ENCODE peak calls at places on chromosome 1, in eight cellular contexts. T is T-helper 2 cell, B is fibroblast of pulmonary artery, A is fibroblast of gingiva, X is NCI-H187, U is hepatic stellate cell, K is heart left ventricle, O is NCI-H446. R is an unnamed sample.

GRCh38 chr1:167599839-167600581 is 30.0 kb upstream of the RCSD1 start:
- DNase-seq in T (no peak), B (peak; percentile 86), A (peak; percentile 24), X (no peak), U (peak; percentile 48), K (no peak), O (peak; percentile 58), R (no peak)

GRCh38 chr1:8551057-8551456 is 233.1 kb downstream of the SLC45A1 start:
- DNase-seq in T (no peak), B (no peak), A (no peak), X (no peak), U (no peak), K (no peak), O (no peak), R (no peak)

GRCh38 chr1:209041936-209042335 is 541.6 kb upstream of the CAMK1G start:
- DNase-seq in T (no peak), B (no peak), A (no peak), X (no peak), U (no peak), K (no peak), O (no peak), R (no peak)

GRCh38 chr1:41493117-41493536 is 8.6 kb upstream of the EDN2 start:
- DNase-seq in T (no peak), B (peak; percentile 92), A (peak; percentile 42), X (no peak), U (peak; percentile 79), K (peak; percentile 53), O (no peak), R (no peak)

GRCh38 chr1:12778061-12778460 is 4.5 kb downstream of the PRAMEF12 start:
- DNase-seq in T (no peak), B (no peak), A (no peak), X (no peak), U (no peak), K (no peak), O (no peak), R (no peak)

GRCh38 chr1:167227934-167228378 is 7.3 kb downstream of the POU2F1 start:
- DNase-seq in T (no peak), B (peak; percentile 16), A (no peak), X (no peak), U (no peak), K (no peak), O (no peak), R (no peak)

GRCh38 chr1:6507037-6507428 is 15.6 kb upstream of the PLEKHG5 start:
- DNase-seq in T (no peak), B (no peak), A (no peak), X (no peak), U (no peak), K (no peak), O (no peak), R (no peak)

GRCh38 chr1:84103197-84103992 is 40.7 kb upstream of the PRKACB start:
- DNase-seq in T (no peak), B (peak; percentile 86), A (peak; percentile 79), X (no peak), U (peak; percentile 16), K (no peak), O (peak; percentile 67), R (no peak)

GRCh38 chr1:2176615-2177014 is 18.0 kb downstream of the FAAP20 start:
- DNase-seq in T (no peak), B (no peak), A (no peak), X (no peak), U (no peak), K (no peak), O (no peak), R (no peak)

GRCh38 chr1:171446396-171446795 is 38.9 kb upstream of the PRRC2C start:
- DNase-seq in T (no peak), B (no peak), A (peak; percentile 8), X (no peak), U (no peak), K (no peak), O (no peak), R (no peak)